ENCODE peak calls at places on chromosomes 1 and 21, in seven cellular contexts. I is NCI-H524 treated with DMSO at 0.1 percent for 48 hours, M is stomach, J is HTR-8/SVneo, K is left lung, B is HFF-Myc, L is B cell. Q is an unnamed sample.

GRCh38 chr1:13623021-13623637 is 39.5 kb downstream of the PDPN start:
- DNase-seq in J (no peak), M (no peak), I (no peak), K (no peak), L (no peak), B (no peak), Q (no peak)

GRCh38 chr1:227388214-227388613 is 69.9 kb upstream of the CDC42BPA start:
- DNase-seq in J (no peak), I (no peak), B (no peak), M (no peak), K (no peak), L (no peak), Q (no peak)

GRCh38 chr1:97334454-97334853 is 586.4 kb downstream of the DPYD start:
- DNase-seq in B (peak; percentile 11), I (no peak), L (no peak), M (no peak), K (no peak), J (peak; percentile 12), Q (no peak)

GRCh38 chr1:28195780-28196179 is 19.3 kb upstream of the PTAFR start:
- DNase-seq in K (no peak), M (no peak), B (no peak), J (no peak), L (no peak), I (no peak), Q (no peak)

GRCh38 chr1:228405200-228405978 is 1.2 kb downstream of the TRIM11 start:
- DNase-seq in M (no peak), B (no peak), I (no peak), J (no peak), K (peak; percentile 25), L (no peak), Q (no peak)

GRCh38 chr1:206631085-206631509 is 4.2 kb upstream of the DYRK3 start:
- DNase-seq in M (peak; percentile 55), B (peak; percentile 78), I (peak; percentile 84), K (peak; percentile 38), J (peak; percentile 75), L (peak; percentile 55), Q (no peak)

GRCh38 chr1:64031191-64031590 is 172.2 kb upstream of the UBE2U start:
- DNase-seq in M (no peak), L (no peak), B (no peak), J (no peak), I (no peak), K (no peak), Q (no peak)

GRCh38 chr1:45205000-45205909 is 1.1 kb downstream of the ZSWIM5 start:
- DNase-seq in B (no peak), L (no peak), J (peak; percentile 19), I (no peak), K (peak; percentile 42), M (peak; percentile 39), Q (no peak)

GRCh38 chr1:109790735-109791494 is 27.2 kb upstream of the EPS8L3 start:
- DNase-seq in L (peak; percentile 54), K (peak; percentile 77), J (peak; percentile 31), M (peak; percentile 43), I (no peak), B (no peak), Q (no peak)

GRCh38 chr1:247281001-247281574 is 25.2 kb downstream of the VN1R5 start:
- DNase-seq in L (no peak), J (peak; percentile 44), K (no peak), I (no peak), B (no peak), M (no peak), Q (no peak)

GRCh38 chr1:81111818-81112217 is 688.9 kb upstream of the ADGRL2 start:
- DNase-seq in J (peak; percentile 1), K (no peak), I (no peak), B (no peak), M (no peak), L (no peak), Q (no peak)

GRCh38 chr1:7070389-7071029 is 285.3 kb downstream of the CAMTA1 start:
- DNase-seq in L (peak; percentile 60), J (peak; percentile 71), K (peak; percentile 51), B (peak; percentile 29), I (no peak), M (peak; percentile 56), Q (no peak)

GRCh38 chr1:43559714-43560113 is 29.0 kb downstream of the PTPRF start:
- DNase-seq in J (no peak), L (no peak), M (no peak), I (no peak), K (no peak), B (no peak), Q (no peak)

GRCh38 chr1:152002960-152003359 is 9.3 kb upstream of the S100A10 start:
- DNase-seq in K (no peak), M (no peak), I (no peak), B (no peak), J (no peak), L (no peak), Q (no peak)

GRCh38 chr1:28480308-28480707 is 25.5 kb upstream of the RCC1 start:
- DNase-seq in K (no peak), I (no peak), L (no peak), B (no peak), M (no peak), J (no peak), Q (no peak)

GRCh38 chr1:216020743-216021345 is 402.4 kb downstream of the USH2A start:
- DNase-seq in I (no peak), M (no peak), J (no peak), B (no peak), L (no peak), K (no peak), Q (no peak)

GRCh38 chr1:173861731-173862145 is 6.1 kb downstream of the GAS5 start:
- DNase-seq in B (no peak), M (no peak), L (no peak), I (no peak), K (no peak), J (no peak), Q (no peak)

GRCh38 chr1:177368255-177368654 is 197.5 kb downstream of the BRINP2 start:
- DNase-seq in I (no peak), B (peak; percentile 14), J (no peak), L (no peak), K (no peak), M (no peak), Q (no peak)

GRCh38 chr21:35206141-35207125 is 157.3 kb upstream of the RUNX1 start:
- DNase-seq in I (no peak), B (no peak), M (peak; percentile 69), J (no peak), K (no peak), L (peak; percentile 19), Q (no peak)

GRCh38 chr1:231194843-231195516 is 33.1 kb downstream of the TRIM67 start:
- DNase-seq in B (no peak), I (no peak), K (no peak), J (no peak), M (no peak), L (no peak), Q (no peak)

GRCh38 chr1:41238311-41239094 is 3.6 kb downstream of the SCMH1 start:
- DNase-seq in K (no peak), I (peak; percentile 92), J (peak; percentile 45), B (no peak), M (no peak), L (no peak), Q (no peak)

GRCh38 chr1:85580046-85580411 is 532 bp upstream of the CCN1 start:
- DNase-seq in K (no peak), M (no peak), B (peak; percentile 42), J (no peak), L (peak; percentile 40), I (no peak), Q (no peak)

GRCh38 chr1:3522564-3523270 is 68.3 kb downstream of the ARHGEF16 start:
- DNase-seq in I (no peak), B (peak; percentile 70), K (no peak), L (no peak), J (no peak), M (no peak), Q (no peak)

GRCh38 chr1:161382214-161383019 is 14.7 kb upstream of the CFAP126 start:
- DNase-seq in L (peak; percentile 47), J (peak; percentile 48), B (peak; percentile 32), K (no peak), I (peak; percentile 22), M (no peak), Q (no peak)

GRCh38 chr1:66695121-66695520 is 57.1 kb upstream of the DYNLT5 start:
- DNase-seq in K (no peak), L (no peak), M (no peak), B (no peak), J (no peak), I (no peak), Q (no peak)

Q was measured in RWPE2.